ENCODE peak calls at places on chromosomes 13 and 19, in four cellular contexts. One of them, this sample, is unnamed.

GRCh38 chr19:17933414-17934129 is 757 bp downstream of the CCDC124 start:
- DNase-seq in GM12878: no peak
- DNase-seq in HepG2: peak
- DNase-seq in HEK293T: no peak
- DNase-seq in this sample: no peak

GRCh38 chr13:60463787-60464186 is 66.8 kb downstream of the TDRD3 start:
- DNase-seq in HEK293T: no peak
- DNase-seq in HepG2: no peak
- DNase-seq in GM12878: no peak
- DNase-seq in this sample: no peak

GRCh38 chr19:47540748-47541147 is 25.9 kb upstream of the NAPA start:
- DNase-seq in HEK293T: peak
- DNase-seq in HepG2: peak
- DNase-seq in GM12878: no peak
- DNase-seq in this sample: no peak

GRCh38 chr19:43148233-43148632 is 38.1 kb downstream of the PSG5 start:
- DNase-seq in HEK293T: no peak
- DNase-seq in HepG2: no peak
- DNase-seq in GM12878: no peak
- DNase-seq in this sample: no peak

GRCh38 chr13:46342538-46342937 is 44.5 kb downstream of the RUBCNL start:
- DNase-seq in HEK293T: no peak
- DNase-seq in GM12878: no peak
- DNase-seq in HepG2: no peak
- DNase-seq in this sample: no peak

GRCh38 chr13:21749410-21749809 is 78.5 kb downstream of the FGF9 start:
- DNase-seq in HepG2: peak
- DNase-seq in GM12878: no peak
- DNase-seq in HEK293T: no peak
- DNase-seq in this sample: no peak

GRCh38 chr13:47033216-47033615 is 136.4 kb upstream of the HTR2A start:
- DNase-seq in GM12878: no peak
- DNase-seq in HepG2: no peak
- DNase-seq in HEK293T: no peak
- DNase-seq in this sample: no peak

GRCh38 chr19:47351545-47351944 is 2.4 kb downstream of the DHX34 start:
- DNase-seq in HEK293T: peak
- DNase-seq in GM12878: no peak
- DNase-seq in HepG2: peak
- DNase-seq in this sample: peak

GRCh38 chr19:21568816-21569496 is 63.6 kb downstream of the ZNF429 start:
- DNase-seq in GM12878: no peak
- DNase-seq in HepG2: no peak
- DNase-seq in HEK293T: no peak
- DNase-seq in this sample: no peak

GRCh38 chr19:54561840-54562239 is 11.8 kb upstream of the LILRA2 start:
- DNase-seq in GM12878: no peak
- DNase-seq in HepG2: no peak
- DNase-seq in HEK293T: no peak
- DNase-seq in this sample: peak

GRCh38 chr13:106753241-106753640 is 185.3 kb upstream of the ARGLU1 start:
- DNase-seq in HEK293T: peak
- DNase-seq in HepG2: no peak
- DNase-seq in GM12878: no peak
- DNase-seq in this sample: no peak

GRCh38 chr19:46559203-46559602 is 41.9 kb upstream of the CALM3 start:
- DNase-seq in HEK293T: no peak
- DNase-seq in GM12878: no peak
- DNase-seq in HepG2: no peak
- DNase-seq in this sample: no peak

GRCh38 chr19:1256646-1257474 is 8.5 kb downstream of the MIDN start:
- DNase-seq in GM12878: no peak
- DNase-seq in HEK293T: no peak
- DNase-seq in HepG2: no peak
- DNase-seq in this sample: no peak

GRCh38 chr13:39105110-39105509 is 66.9 kb downstream of the NHLRC3 start:
- DNase-seq in GM12878: no peak
- DNase-seq in HEK293T: no peak
- DNase-seq in HepG2: no peak
- DNase-seq in this sample: no peak

GRCh38 chr19:13506550-13506878 is 235 bp upstream of the CACNA1A start:
- DNase-seq in GM12878: no peak
- DNase-seq in HepG2: no peak
- DNase-seq in HEK293T: no peak
- DNase-seq in this sample: no peak
- TF ChIP-seq TARDBP in GM12878: no peak
- TF ChIP-seq TARDBP in HepG2: no peak
- TF ChIP-seq TARDBP in HEK293T: no peak
- TF ChIP-seq TARDBP in this sample: no peak

DNA sequence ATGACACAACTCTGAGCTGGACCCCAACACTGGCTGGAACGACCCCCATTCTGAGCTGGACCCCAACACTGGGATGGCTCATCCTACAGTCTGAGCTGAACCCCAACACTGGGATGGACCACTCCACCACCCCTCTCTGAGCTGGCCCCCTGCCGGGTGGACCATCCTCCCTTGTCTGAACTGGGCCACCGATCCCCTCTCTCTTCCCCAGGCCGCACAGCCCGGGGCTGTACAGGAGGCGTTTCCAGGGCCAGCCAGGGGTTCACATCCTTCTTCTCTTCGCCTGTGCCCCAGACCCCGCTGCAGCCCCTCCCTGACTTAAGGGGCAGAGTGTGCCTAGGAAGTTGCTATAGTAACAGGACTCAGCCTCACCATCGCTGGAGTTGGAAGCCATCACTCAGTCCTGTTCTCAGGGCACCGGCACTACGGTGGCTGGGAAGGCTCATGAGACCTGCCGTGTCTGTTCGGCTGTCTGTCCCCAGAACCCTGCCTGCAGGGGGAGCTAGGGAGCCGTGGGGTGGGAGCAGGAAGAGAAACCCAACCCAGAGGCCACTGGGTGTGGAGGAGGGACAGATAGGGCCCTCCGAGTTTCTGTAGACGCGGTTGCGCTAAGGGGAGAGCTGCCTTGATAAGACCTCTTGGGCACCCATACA is 3.7 kb downstream of the PRKACA start:
- DNase-seq in HEK293T: peak
- DNase-seq in HepG2: no peak
- DNase-seq in GM12878: no peak
- DNase-seq in this sample: peak
- TF ChIP-seq TARDBP in HEK293T: no peak
- TF ChIP-seq TARDBP in HepG2: no peak
- TF ChIP-seq TARDBP in GM12878: no peak
- TF ChIP-seq TARDBP in this sample: peak

GRCh38 chr13:51781246-51782022 is 22.5 kb downstream of the DHRS12 start:
- DNase-seq in GM12878: no peak
- DNase-seq in HEK293T: no peak
- DNase-seq in HepG2: no peak
- DNase-seq in this sample: no peak
- TF ChIP-seq TARDBP in GM12878: no peak
- TF ChIP-seq TARDBP in HEK293T: no peak
- TF ChIP-seq TARDBP in HepG2: no peak
- TF ChIP-seq TARDBP in this sample: no peak

DNA sequence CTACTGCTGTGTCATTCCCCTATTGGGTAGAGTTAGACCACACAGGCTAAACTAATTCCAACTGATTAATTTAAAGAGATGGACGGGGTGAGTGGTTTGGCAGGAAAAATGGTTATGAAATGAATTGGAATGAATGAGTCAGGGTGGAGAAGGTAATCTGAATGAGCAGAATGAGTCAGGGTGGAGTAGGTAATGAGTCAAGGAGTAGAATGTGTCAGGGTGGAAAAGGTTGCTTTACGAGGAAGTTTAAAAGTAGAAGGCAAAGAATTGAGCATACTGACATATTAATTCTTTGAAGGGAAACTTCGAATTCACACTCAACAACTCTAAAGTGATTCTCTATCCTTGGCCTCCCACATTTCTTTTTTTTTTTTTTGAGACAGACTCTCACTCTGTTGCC is 12.7 kb upstream of the ZNF121 start:
- DNase-seq in HEK293T: no peak
- DNase-seq in GM12878: no peak
- DNase-seq in HepG2: no peak
- DNase-seq in this sample: no peak
- TF ChIP-seq TARDBP in HEK293T: no peak
- TF ChIP-seq TARDBP in GM12878: no peak
- TF ChIP-seq TARDBP in HepG2: no peak
- TF ChIP-seq TARDBP in this sample: no peak

DNA sequence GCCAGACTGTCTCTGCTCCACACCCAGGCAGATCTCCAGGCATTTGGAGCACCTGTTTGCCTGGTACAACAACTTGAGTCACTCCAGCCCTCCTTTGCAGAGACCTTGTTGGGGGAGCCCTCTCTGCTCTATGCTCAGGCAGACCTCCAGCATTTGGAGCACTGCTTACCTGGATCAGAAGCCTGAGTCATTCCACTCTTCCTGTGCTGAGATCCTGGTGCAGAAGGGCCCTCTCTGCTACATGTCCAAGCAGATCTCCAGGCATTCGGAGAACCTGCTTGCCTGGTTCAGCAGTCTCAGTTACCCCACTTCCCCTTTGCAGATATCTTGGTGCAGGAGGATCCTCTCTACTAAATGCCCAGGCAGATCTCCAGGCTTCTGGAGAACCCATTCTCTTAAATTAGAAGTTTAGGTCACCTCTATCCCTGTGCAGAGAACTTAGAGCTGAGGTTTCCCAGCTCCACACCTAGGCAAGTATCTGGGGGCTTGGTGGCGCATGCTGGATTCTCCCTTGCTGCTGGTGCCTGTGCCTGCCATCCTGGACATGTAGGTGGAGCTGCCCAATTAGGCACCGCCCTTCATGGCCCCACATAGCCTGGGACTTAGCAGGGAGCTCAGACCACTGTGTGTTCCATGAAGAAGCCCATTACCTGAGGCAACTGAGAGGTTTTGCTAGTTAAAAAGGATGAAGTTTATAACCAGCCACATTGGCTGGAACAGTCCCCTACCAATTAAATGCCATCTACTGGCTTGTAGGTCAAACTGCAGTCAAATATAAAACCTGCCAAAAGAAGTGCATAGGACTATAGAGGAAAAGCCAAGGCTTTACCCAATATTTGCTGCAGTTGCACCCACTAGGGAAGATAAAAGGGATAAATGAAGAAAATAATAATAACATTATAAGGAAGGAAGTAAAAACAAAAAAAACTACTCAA is 97.6 kb upstream of the SLITRK6 start:
- DNase-seq in HEK293T: peak
- DNase-seq in GM12878: no peak
- DNase-seq in HepG2: no peak
- DNase-seq in this sample: no peak
- TF ChIP-seq TARDBP in HEK293T: no peak
- TF ChIP-seq TARDBP in GM12878: no peak
- TF ChIP-seq TARDBP in HepG2: no peak
- TF ChIP-seq TARDBP in this sample: no peak

DNA sequence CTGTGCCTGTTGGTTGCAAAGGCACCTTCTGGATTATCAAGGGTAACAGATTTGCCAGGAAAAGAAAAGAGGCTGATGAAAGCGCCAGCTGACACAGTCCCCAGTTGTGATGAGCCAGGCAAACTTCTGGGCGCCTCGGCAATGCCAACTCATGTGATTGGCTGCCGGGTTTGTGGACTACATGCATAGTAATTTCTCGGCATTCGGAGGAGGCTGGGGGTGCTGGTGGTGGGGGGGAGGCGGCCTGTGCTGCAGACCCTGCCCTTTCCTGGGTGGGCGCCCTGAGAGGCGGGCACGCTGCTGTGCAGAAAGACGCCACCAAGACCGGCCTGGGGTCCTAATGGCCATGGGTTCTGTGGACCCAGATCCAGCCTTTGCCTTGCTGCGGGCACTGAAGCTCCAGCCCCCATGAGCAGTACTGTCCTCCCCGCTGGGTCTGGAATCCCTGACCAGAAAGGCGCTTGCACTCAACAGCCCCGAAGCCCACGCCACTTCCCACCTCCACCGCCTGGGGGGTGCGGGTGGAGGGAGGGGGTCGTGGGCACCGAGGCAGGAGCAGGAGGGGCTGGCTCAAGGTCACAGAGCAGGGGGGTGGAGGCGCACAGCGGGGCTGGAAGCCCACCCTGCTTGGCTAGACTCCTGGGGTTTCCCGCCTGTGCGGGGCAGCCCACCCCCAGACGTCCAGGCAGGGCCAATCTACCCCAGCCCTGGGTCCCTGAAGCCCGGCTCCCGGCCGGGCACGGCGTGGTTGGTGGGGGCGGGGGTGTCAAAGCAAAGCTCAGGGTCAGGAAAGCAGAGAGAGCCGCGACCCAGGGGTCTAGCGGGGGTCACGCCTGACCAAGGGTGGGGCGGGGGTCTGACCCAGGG is 1.0 kb downstream of the DIRAS1 start:
- DNase-seq in HEK293T: no peak
- DNase-seq in GM12878: no peak
- DNase-seq in HepG2: no peak
- DNase-seq in this sample: no peak
- TF ChIP-seq TARDBP in HEK293T: no peak
- TF ChIP-seq TARDBP in GM12878: no peak
- TF ChIP-seq TARDBP in HepG2: no peak
- TF ChIP-seq TARDBP in this sample: no peak

GRCh38 chr13:109567315-109567714 is 219.1 kb downstream of the IRS2 start:
- DNase-seq in GM12878: no peak
- DNase-seq in HEK293T: no peak
- DNase-seq in HepG2: no peak
- DNase-seq in this sample: no peak

GRCh38 chr13:109565877-109566276 is 220.5 kb downstream of the IRS2 start:
- DNase-seq in HepG2: no peak
- DNase-seq in HEK293T: no peak
- DNase-seq in GM12878: no peak
- DNase-seq in this sample: no peak

GRCh38 chr13:109568273-109568900 is 218.0 kb downstream of the IRS2 start:
- DNase-seq in HEK293T: no peak
- DNase-seq in HepG2: peak
- DNase-seq in GM12878: no peak
- DNase-seq in this sample: no peak

GRCh38 chr13:109572389-109572788 is 214.0 kb downstream of the IRS2 start:
- DNase-seq in HEK293T: no peak
- DNase-seq in GM12878: no peak
- DNase-seq in HepG2: no peak
- DNase-seq in this sample: no peak

DNA sequence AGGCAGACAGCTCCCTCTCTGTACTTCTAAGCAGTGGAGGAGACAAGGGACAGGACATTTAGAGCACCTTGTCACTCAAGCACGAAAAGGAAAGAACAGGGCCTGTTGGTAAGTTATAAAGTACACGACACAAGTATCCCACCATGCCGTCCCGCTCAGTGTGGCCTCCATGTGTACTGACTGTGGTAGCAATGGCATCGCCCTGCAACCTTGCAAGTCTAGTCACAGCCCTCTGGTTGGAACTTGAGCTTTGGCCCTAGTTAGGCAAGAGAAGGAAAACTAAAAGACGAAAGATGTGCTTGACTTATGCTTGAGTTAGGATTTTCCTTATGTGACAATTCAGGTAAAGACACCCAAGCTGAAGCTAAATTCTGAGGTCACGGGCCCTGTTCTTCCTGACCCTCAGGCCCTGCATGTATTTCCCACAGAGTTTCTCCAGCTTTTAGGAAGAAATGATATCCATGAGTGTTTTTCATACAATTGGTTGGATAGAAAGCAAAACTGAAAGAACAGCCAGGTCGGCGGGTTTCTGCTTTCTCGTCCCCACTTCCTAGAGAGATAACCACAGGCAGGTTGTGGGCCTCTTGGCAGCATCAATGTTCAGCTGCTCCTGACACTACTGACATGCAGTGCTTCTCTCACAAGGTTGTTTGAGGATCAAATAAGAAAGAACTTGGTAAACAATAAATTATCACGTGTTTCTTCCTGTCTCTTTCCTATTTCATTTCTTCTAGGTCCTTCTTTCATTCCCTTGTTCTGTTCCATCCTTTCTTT is 216.3 kb downstream of the IRS2 start:
- DNase-seq in HEK293T: no peak
- DNase-seq in GM12878: peak
- DNase-seq in HepG2: no peak
- DNase-seq in this sample: no peak
- TF ChIP-seq TARDBP in HEK293T: no peak
- TF ChIP-seq TARDBP in GM12878: no peak
- TF ChIP-seq TARDBP in HepG2: no peak
- TF ChIP-seq TARDBP in this sample: no peak

This sample was measured in K562.